ENCODE peak calls at places on chromosome 11, in four cellular contexts. W, U, O and G are unnamed samples.

GRCh38 chr11:66393954-66394353 is 22.4 kb upstream of the SLC29A2 start:
- DNase-seq in W (no peak), U (no peak), O (no peak), G (no peak)

GRCh38 chr11:68583047-68583446 is 101.3 kb upstream of the GAL start:
- DNase-seq in W (no peak), U (no peak), O (no peak), G (no peak)

GRCh38 chr11:28759311-28759710 is 651.1 kb downstream of the METTL15 start:
- DNase-seq in W (no peak), U (no peak), O (no peak), G (no peak)

GRCh38 chr11:111733009-111733408 is 33.2 kb downstream of the PPP2R1B start:
- DNase-seq in W (no peak), U (no peak), O (peak; percentile 55), G (peak; percentile 93)

GRCh38 chr11:94218372-94218771 is 86.0 kb upstream of the IZUMO1R start:
- DNase-seq in W (no peak), U (no peak), O (no peak), G (no peak)

GRCh38 chr11:14331476-14332136 is 27.4 kb downstream of the RRAS2 start:
- DNase-seq in W (no peak), U (no peak), O (no peak), G (no peak)

GRCh38 chr11:29343465-29344333 is 673.1 kb downstream of the KCNA4 start:
- DNase-seq in W (peak; percentile 29), U (no peak), O (peak; percentile 75), G (peak; percentile 81)

GRCh38 chr11:96642584-96642983 is 252.8 kb downstream of the JRKL start:
- DNase-seq in W (no peak), U (no peak), O (no peak), G (no peak)

GRCh38 chr11:134207538-134208239 is 16.1 kb downstream of the NCAPD3 start:
- DNase-seq in W (peak; percentile 75), U (no peak), O (peak; percentile 59), G (peak; percentile 78)

GRCh38 chr11:113664069-113664980 is 41.8 kb downstream of the TMPRSS5 start:
- DNase-seq in W (no peak), U (no peak), O (no peak), G (no peak)

GRCh38 chr11:70577258-70577603 is 178.9 kb downstream of the CTTN start:
- DNase-seq in W (no peak), U (peak; percentile 29), O (no peak), G (peak; percentile 52)

GRCh38 chr11:112977620-112978212 is 16.5 kb downstream of the NCAM1 start:
- DNase-seq in W (no peak), U (no peak), O (no peak), G (no peak)

GRCh38 chr11:69983897-69984438 is 94.1 kb upstream of the ANO1 start:
- DNase-seq in W (no peak), U (no peak), O (no peak), G (no peak)

GRCh38 chr11:35133656-35134055 is 5.3 kb upstream of the CD44 start:
- DNase-seq in W (no peak), U (no peak), O (no peak), G (no peak)

GRCh38 chr11:9575531-9576240 is 2.2 kb downstream of the WEE1 start:
- DNase-seq in W (no peak), U (no peak), O (no peak), G (no peak)

GRCh38 chr11:13595166-13595565 is 73.3 kb upstream of the FAR1 start:
- DNase-seq in W (no peak), U (no peak), O (no peak), G (no peak)

GRCh38 chr11:101446726-101447125 is 137.1 kb downstream of the TRPC6 start:
- DNase-seq in W (no peak), U (no peak), O (no peak), G (no peak)

GRCh38 chr11:36564376-36565032 is 3.3 kb upstream of the RAG1 start:
- DNase-seq in W (peak; percentile 72), U (no peak), O (peak; percentile 66), G (no peak)

GRCh38 chr11:88421530-88421929 is 84.0 kb upstream of the CTSC start:
- DNase-seq in W (peak; percentile 46), U (no peak), O (no peak), G (no peak)